ENCODE peak calls at places on chromosomes 12 and 14, in four cellular contexts. M is right lobe of liver, J is HCT116, I is left ventricle myocardium inferior. Q is an unnamed sample.

GRCh38 chr12:47223848-47224213 is 144.1 kb upstream of the AMIGO2 start:
- DNase-seq in M (peak), J (no peak), I (peak), Q (peak)

GRCh38 chr12:84814664-84815245 is 97.8 kb downstream of the SLC6A15 start:
- DNase-seq in M (no peak), J (no peak), I (no peak), Q (no peak)

GRCh38 chr14:65170318-65170717 is 68.0 kb upstream of the MAX start:
- DNase-seq in M (no peak), J (no peak), I (no peak), Q (no peak)

GRCh38 chr14:84987042-84987441 is 542.9 kb upstream of the FLRT2 start:
- DNase-seq in M (no peak), J (no peak), I (no peak), Q (no peak)

GRCh38 chr14:99733551-99734405 is 49.7 kb downstream of the CYP46A1 start:
- DNase-seq in M (peak), J (no peak), I (peak), Q (no peak)

GRCh38 chr12:54958048-54958658 is 26.4 kb downstream of the TESPA1 start:
- DNase-seq in M (no peak), J (peak), I (no peak), Q (peak)

GRCh38 chr14:65318636-65319506 is 93.7 kb upstream of the FUT8 start:
- DNase-seq in M (no peak), J (no peak), I (no peak), Q (no peak)

GRCh38 chr14:22994762-22995275 is 12.5 kb upstream of the AJUBA start:
- DNase-seq in M (no peak), J (no peak), I (no peak), Q (no peak)

GRCh38 chr14:97978336-97978735 is 1181.2 kb downstream of the VRK1 start:
- DNase-seq in M (peak), J (peak), I (peak), Q (peak)

GRCh38 chr12:19529933-19530630 is 90.8 kb downstream of the AEBP2 start:
- DNase-seq in M (no peak), J (no peak), I (no peak), Q (no peak)

GRCh38 chr12:70364695-70365397 is 1.2 kb upstream of the KCNMB4 start:
- DNase-seq in M (no peak), J (no peak), I (no peak), Q (no peak)

GRCh38 chr12:93146278-93146939 is 217.3 kb upstream of the EEA1 start:
- DNase-seq in M (no peak), J (no peak), I (no peak), Q (no peak)

GRCh38 chr14:61213116-61213720 is 67.9 kb downstream of the TMEM30B start:
- DNase-seq in M (no peak), J (no peak), I (no peak), Q (no peak)
- H3K27ac ChIP-seq in M (no peak), J (no peak), I (no peak), Q (no peak)

GRCh38 chr14:72332871-72333270 is 400.6 kb downstream of the RGS6 start:
- DNase-seq in M (no peak), J (no peak), I (no peak), Q (no peak)
- H3K4me3 ChIP-seq in M (no peak), J (no peak), I (no peak), Q (no peak)

GRCh38 chr14:106134901-106135300 is 608.5 kb downstream of the TMEM121 start:
- DNase-seq in M (no peak), J (no peak), I (no peak), Q (no peak)

DNA sequence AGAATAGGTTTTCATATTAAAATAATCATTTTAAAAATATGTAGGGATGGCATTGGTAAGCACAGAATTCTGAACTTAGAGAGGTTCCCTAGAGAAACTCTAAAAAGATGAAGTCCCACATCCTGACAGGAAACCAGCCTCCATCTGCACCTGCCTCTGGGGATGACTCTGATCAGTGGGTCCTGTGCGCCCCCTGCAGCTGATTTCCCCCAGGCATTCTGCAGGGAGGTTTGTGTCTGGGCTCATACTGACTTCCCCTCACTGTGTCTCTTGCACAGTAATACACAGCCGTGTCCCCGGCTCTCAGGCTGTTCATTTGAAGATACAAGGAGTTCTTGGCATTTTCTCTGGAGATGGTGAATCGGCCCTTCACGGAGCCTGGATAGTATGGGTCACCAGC is 602.9 kb downstream of the TMEM121 start:
- DNase-seq in M (no peak), J (no peak), I (no peak), Q (no peak)
- TF ChIP-seq CTCF in M (no peak), J (no peak), I (no peak), Q (no peak)

GRCh38 chr14:68715032-68715924 is 77.6 kb downstream of the ZFP36L1 start:
- DNase-seq in M (no peak), J (no peak), I (no peak), Q (no peak)

GRCh38 chr14:68711551-68712437 is 81.1 kb downstream of the ZFP36L1 start:
- DNase-seq in M (no peak), J (no peak), I (no peak), Q (no peak)

GRCh38 chr14:68716698-68717097 is 76.2 kb downstream of the ZFP36L1 start:
- DNase-seq in M (no peak), J (no peak), I (no peak), Q (no peak)

GRCh38 chr14:68712703-68713370 is 80.0 kb downstream of the ZFP36L1 start:
- DNase-seq in M (no peak), J (no peak), I (no peak), Q (no peak)

DNA sequence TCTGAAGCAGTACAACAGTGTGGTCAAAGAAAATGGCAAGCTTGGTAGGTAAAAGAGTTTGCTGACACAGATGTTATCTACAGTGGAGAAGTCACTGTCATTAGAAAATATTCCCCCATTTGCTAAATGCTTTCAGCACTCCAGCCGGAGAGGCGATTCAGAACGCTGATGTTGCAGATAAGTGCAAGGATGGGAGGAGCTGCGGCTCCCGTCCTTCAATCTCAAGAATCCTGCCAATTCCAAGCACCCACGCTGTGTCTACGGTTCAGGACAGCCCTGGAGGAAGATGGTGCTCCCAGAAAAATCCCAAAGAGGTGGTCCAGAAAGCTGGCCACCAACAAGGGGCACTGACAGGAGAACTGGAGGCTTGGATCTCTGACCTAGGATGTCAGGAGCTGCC is 79.1 kb downstream of the ZFP36L1 start:
- DNase-seq in M (no peak), J (no peak), I (no peak), Q (no peak)
- H3K27ac ChIP-seq in M (no peak), J (no peak), I (no peak), Q (no peak)

DNA sequence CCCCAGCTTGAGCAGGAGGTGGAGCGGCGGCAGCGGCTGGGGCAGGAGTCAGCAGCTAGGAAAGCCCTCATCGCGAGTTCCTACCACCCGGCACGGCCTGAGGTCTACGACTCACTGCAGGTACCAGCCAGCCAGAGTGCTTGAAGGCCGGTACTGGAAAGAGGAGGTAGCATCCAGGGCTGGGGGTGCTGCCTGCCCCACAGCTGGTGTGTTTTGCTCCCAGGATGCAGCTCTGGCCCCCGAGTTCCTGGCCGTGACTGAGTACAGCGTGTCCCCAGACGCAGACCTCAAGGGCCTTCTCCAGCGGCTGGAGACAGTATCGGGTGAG is 1.6 kb downstream of the OGFOD2 start:
- DNase-seq in M (peak), J (no peak), I (no peak), Q (no peak)
- H3K4me3 ChIP-seq in M (no peak), J (peak), I (peak), Q (peak)

GRCh38 chr12:53223006-53223305 is 9.1 kb downstream of the RARG start:
- DNase-seq in M (no peak), J (no peak), I (no peak), Q (no peak)

GRCh38 chr12:53224897-53225634 is 6.9 kb downstream of the RARG start:
- DNase-seq in M (no peak), J (no peak), I (no peak), Q (no peak)

GRCh38 chr12:53225635-53226424 is 6.2 kb downstream of the RARG start:
- DNase-seq in M (no peak), J (no peak), I (no peak), Q (no peak)

GRCh38 chr12:53223391-53224267 is 8.4 kb downstream of the RARG start:
- DNase-seq in M (no peak), J (no peak), I (peak), Q (no peak)

DNA sequence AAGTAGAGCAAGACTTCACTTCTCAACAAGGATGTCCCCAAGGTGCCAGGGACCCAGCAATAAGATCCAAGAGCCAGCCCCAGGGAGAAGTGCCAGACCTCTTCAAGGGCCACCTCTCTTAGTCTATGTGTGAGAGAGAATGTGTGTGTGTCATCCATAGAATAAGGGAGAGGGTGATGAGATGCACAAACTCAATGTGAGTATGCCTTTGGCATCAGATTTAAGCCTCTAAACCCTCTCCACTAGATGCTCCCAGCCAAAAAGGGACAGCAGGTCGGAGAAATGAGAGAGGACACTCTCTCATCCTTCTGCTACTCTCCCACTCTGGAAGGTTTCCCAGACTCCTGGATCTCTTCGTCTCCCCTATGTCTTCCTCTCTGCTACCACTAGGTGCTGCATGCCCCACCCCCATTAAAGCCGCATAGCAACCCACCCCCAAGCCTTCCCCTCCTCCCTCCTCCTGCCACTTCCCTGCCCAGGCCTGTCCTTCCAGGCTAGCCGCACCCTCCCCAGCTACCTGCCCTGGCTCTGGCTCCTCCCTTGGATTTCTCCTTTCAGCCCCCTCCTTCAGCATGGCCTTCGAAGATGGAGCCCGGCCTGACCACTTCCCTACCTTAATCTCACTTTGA is 7.6 kb downstream of the RARG start:
- DNase-seq in M (no peak), J (no peak), I (no peak), Q (peak)
- TF ChIP-seq CTCF in M (no peak), J (no peak), I (peak), Q (no peak)

DNA sequence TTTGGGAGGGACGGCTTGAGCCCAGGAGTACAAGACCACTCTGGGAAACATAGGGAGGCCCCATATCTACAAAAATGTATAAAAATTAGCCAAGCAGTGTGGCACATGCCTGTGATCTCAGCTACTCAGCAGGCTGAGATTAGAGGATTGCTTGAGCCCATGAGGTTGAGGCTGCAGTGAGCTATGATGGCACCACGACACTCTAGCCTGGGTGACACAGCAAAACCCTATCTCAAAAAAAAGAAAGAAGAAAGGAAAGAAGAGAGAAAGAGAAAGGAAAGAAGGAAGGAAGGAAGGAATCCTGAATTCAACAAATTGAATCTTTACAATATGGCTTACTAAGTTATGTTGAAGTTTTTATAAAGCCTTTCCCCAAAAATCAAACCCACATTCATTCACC is 2.1 kb downstream of the KIF21A start:
- DNase-seq in M (no peak), J (no peak), I (no peak), Q (no peak)
- H3K27ac ChIP-seq in M (no peak), J (no peak), I (peak), Q (no peak)